ENCODE peak calls at places on chromosomes 2 and 18, in six cellular contexts. U is spleen, G is sigmoid colon, M is ovary, C is IMR-90, D is GM23248. O is an unnamed sample. For H3K36me3, the result is how much of the 10 kb centered on the place peaks cover.

GRCh38 chr2:187187521-187187920 is 260.5 kb downstream of the CALCRL start:
- DNase-seq in U (no peak), G (no peak), M (no peak), C (no peak), D (no peak), O (no peak)

GRCh38 chr2:42755161-42755900 is 8.6 kb downstream of the OXER1 start:
- DNase-seq in U (no peak), G (no peak), M (no peak), C (no peak), D (peak), O (peak)

GRCh38 chr2:96832751-96833507 is 10.9 kb downstream of the ANKRD23 start:
- DNase-seq in U (peak), G (peak), M (peak), C (peak), D (no peak), O (peak)

GRCh38 chr2:57890993-57891688 is 155.5 kb upstream of the VRK2 start:
- DNase-seq in U (no peak), G (no peak), M (no peak), C (peak), D (peak), O (no peak)

GRCh38 chr2:99971326-99971965 is 170.9 kb downstream of the AFF3 start:
- DNase-seq in U (no peak), G (no peak), M (no peak), C (peak), D (no peak), O (no peak)

GRCh38 chr18:36608107-36608506 is 220.7 kb downstream of the TPGS2 start:
- DNase-seq in U (no peak), G (no peak), M (no peak), C (no peak), D (no peak), O (no peak)

GRCh38 chr18:10036479-10036878 is 122.7 kb downstream of the VAPA start:
- DNase-seq in U (no peak), G (no peak), M (no peak), C (no peak), D (no peak), O (no peak)

GRCh38 chr18:6220129-6220528 is 194.6 kb downstream of the L3MBTL4 start:
- DNase-seq in U (no peak), G (no peak), M (no peak), C (no peak), D (no peak), O (no peak)

GRCh38 chr2:79860233-79861058 is 347.6 kb downstream of the CTNNA2 start:
- DNase-seq in U (no peak), G (no peak), M (no peak), C (peak), D (peak), O (no peak)

GRCh38 chr2:241658296-241658695 is 20.8 kb downstream of the ATG4B start:
- DNase-seq in U (no peak), G (no peak), M (no peak), C (no peak), D (no peak), O (no peak)

GRCh38 chr2:26946841-26947784 is 23.3 kb upstream of the MAPRE3 start:
- DNase-seq in U (no peak), G (no peak), M (no peak), C (peak), D (peak), O (no peak)

GRCh38 chr2:64454316-64455030 is 511 bp downstream of the LGALSL start:
- DNase-seq in U (peak), G (peak), M (peak), C (peak), D (peak), O (peak)

GRCh38 chr18:74457043-74457742 is at the start of gene DIPK1C:
- DNase-seq in U (no peak), G (no peak), M (no peak), C (no peak), D (peak), O (peak)

GRCh38 chr18:34492652-34493051 is 217.4 kb upstream of the DTNA start:
- DNase-seq in U (no peak), G (no peak), M (no peak), C (no peak), D (peak), O (no peak)

GRCh38 chr2:109063326-109063670 is 65.7 kb upstream of the SH3RF3 start:
- DNase-seq in U (peak), G (no peak), M (no peak), C (no peak), D (no peak), O (no peak)

GRCh38 chr2:44107086-44107740 is 61.5 kb upstream of the PPM1B start:
- DNase-seq in U (no peak), G (no peak), M (no peak), C (no peak), D (no peak), O (no peak)

GRCh38 chr2:190655113-190655512 is 6.2 kb downstream of the NAB1 start:
- DNase-seq in U (no peak), G (no peak), M (no peak), C (no peak), D (no peak), O (peak)

GRCh38 chr2:171149986-171150693 is 10.6 kb downstream of the TLK1 start:
- DNase-seq in U (no peak), G (no peak), M (no peak), C (no peak), D (no peak), O (no peak)

GRCh38 chr2:204892506-204893255 is 347.4 kb downstream of the PARD3B start:
- DNase-seq in U (no peak), G (no peak), M (no peak), C (peak), D (peak), O (no peak)

GRCh38 chr2:37026050-37026449 is 58.1 kb downstream of the HEATR5B start:
- DNase-seq in U (no peak), G (no peak), M (no peak), C (no peak), D (peak), O (no peak)

GRCh38 chr2:100052645-100053044 is 89.7 kb downstream of the AFF3 start:
- DNase-seq in U (no peak), G (no peak), M (no peak), C (no peak), D (no peak), O (no peak)

GRCh38 chr2:75764611-75765010 is 53.9 kb upstream of the GCFC2 start:
- DNase-seq in U (no peak), G (no peak), M (no peak), C (no peak), D (no peak), O (no peak)

GRCh38 chr2:101516833-101517690 is 42.1 kb upstream of the RFX8 start:
- DNase-seq in U (no peak), G (no peak), M (no peak), C (peak), D (peak), O (no peak)

GRCh38 chr2:226524381-226524843 is 275.2 kb downstream of the IRS1 start:
- DNase-seq in U (no peak), G (no peak), M (no peak), C (peak), D (peak), O (no peak)

GRCh38 chr2:59276033-59276432 is 1034.9 kb upstream of the FANCL start:
- DNase-seq in U (no peak), G (no peak), M (no peak), C (no peak), D (no peak), O (peak)

GRCh38 chr18:63664571-63664970 is 2.9 kb upstream of the SERPINB3 start:
- DNase-seq in U (no peak), G (no peak), M (no peak), C (no peak), D (no peak), O (no peak)

GRCh38 chr2:107402330-107402729 is 424.4 kb upstream of the RGPD4 start:
- DNase-seq in U (no peak), G (no peak), M (no peak), C (no peak), D (no peak), O (no peak)

GRCh38 chr18:59662008-59662701 is 35.1 kb downstream of the CCBE1 start:
- DNase-seq in U (no peak), G (no peak), M (no peak), C (peak), D (peak), O (no peak)

GRCh38 chr2:893311-893710 is 57.3 kb upstream of the SNTG2 start:
- DNase-seq in U (no peak), G (no peak), M (no peak), C (no peak), D (no peak), O (peak)

GRCh38 chr18:61502472-61502871 is 169.2 kb downstream of the CDH20 start:
- DNase-seq in U (no peak), G (no peak), M (no peak), C (peak), D (peak), O (peak)

GRCh38 chr18:35458271-35458670 is 39.5 kb downstream of the INO80C start:
- DNase-seq in U (no peak), G (no peak), M (no peak), C (no peak), D (no peak), O (no peak)

GRCh38 chr2:217650716-217651360 is 352.0 kb downstream of the TNS1 start:
- DNase-seq in U (no peak), G (no peak), M (no peak), C (peak), D (peak), O (peak)

GRCh38 chr2:191878576-191879298 is 31.8 kb upstream of the CAVIN2 start:
- DNase-seq in U (no peak), G (no peak), M (no peak), C (peak), D (peak), O (no peak)

GRCh38 chr2:60520477-60520876 is 33.0 kb downstream of the BCL11A start:
- DNase-seq in U (no peak), G (no peak), M (no peak), C (peak), D (peak), O (no peak)
- H3K36me3 ChIP-seq in U (under half), G (under half), M (under half), C (under half), D (under half), O (under half)

GRCh38 chr2:62224976-62225375 is 29.1 kb downstream of the B3GNT2 start:
- DNase-seq in U (no peak), G (no peak), M (no peak), C (no peak), D (no peak), O (no peak)
- H3K36me3 ChIP-seq in U (under half), G (under half), M (under half), C (under half), D (under half), O (under half)

DNA sequence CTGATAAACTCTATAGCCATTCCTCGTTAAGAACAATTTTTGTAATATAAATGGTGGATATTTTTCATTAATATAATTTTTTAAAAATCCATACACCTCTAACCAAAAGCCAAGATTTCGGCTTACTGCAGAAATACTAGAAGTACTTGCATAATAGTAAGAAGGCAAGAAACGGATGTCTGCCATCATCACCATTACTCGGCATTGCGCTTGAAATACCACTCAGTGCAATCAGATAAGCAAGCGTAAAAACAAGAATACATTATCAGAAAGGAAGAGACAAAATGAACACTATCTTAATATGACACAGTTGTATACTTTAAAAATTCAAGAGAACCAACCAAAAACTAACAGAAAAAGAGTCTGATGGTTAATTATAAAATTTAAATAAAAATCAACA is 15.2 kb upstream of the BOLA3 start:
- DNase-seq in U (no peak), G (no peak), M (no peak), C (no peak), D (no peak), O (no peak)
- H3K36me3 ChIP-seq in U (under half), G (under half), M (under half), C (under half), D (half or more), O (under half)

DNA sequence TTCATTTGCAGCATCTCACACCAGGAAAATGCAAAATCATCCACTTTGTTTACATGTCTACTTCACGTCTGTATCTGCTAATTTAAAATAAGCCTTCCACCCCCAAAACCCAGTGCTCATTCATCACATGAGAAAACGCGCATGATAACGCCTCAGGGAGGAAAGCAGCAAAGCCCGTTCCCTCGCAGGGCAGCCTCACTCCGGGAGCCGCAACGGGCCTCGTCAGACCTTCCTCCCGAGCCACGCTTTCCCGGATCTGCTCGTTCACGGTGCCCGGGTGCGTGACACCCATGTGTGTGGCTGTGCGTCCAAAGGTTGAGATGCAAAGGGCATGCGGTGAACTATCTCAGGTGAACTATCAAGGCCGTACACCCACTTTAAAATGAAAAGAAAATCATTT is 59.8 kb downstream of the NDUFA10 start:
- DNase-seq in U (no peak), G (peak), M (peak), C (no peak), D (no peak), O (no peak)
- H3K36me3 ChIP-seq in U (under half), G (under half), M (under half), C (under half), D (under half), O (under half)

DNA sequence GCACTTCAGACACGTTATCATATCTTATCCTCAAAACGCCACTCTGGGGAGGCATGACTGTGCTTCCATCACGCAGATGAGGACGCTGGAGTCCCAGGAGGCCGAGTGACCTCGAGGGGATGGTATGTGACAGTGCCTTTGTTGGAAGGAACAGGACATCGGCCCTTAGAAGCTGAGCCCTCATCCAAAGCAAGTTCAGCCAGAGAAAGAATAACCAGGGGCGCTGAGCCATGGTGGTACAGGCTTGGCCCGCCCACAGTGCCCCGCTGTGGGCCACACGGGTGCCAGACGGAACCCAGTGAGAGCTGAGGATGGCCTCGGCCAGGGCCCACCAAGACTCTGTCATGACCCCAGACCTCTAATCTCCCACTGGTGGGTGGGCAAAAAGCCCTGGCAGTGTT is 31.3 kb downstream of the HS1BP3 start:
- DNase-seq in U (peak), G (peak), M (peak), C (no peak), D (no peak), O (no peak)
- H3K36me3 ChIP-seq in U (under half), G (under half), M (under half), C (under half), D (under half), O (under half)

GRCh38 chr2:11790228-11790627 is 43.8 kb downstream of the LPIN1 start:
- DNase-seq in U (no peak), G (no peak), M (no peak), C (no peak), D (peak), O (no peak)

GRCh38 chr2:11788725-11789124 is 42.3 kb downstream of the LPIN1 start:
- DNase-seq in U (no peak), G (no peak), M (no peak), C (no peak), D (no peak), O (no peak)

GRCh38 chr2:11786592-11786991 is 40.2 kb downstream of the LPIN1 start:
- DNase-seq in U (no peak), G (no peak), M (no peak), C (no peak), D (no peak), O (no peak)

GRCh38 chr2:11787991-11788390 is 41.6 kb downstream of the LPIN1 start:
- DNase-seq in U (no peak), G (no peak), M (no peak), C (no peak), D (no peak), O (no peak)

GRCh38 chr2:11789243-11789642 is 42.8 kb downstream of the LPIN1 start:
- DNase-seq in U (no peak), G (no peak), M (no peak), C (no peak), D (no peak), O (no peak)
- H3K36me3 ChIP-seq in U (under half), G (half or more), M (under half), C (half or more), D (under half), O (under half)

GRCh38 chr2:233473386-233473791 is 93.2 kb downstream of the USP40 start:
- DNase-seq in U (no peak), G (no peak), M (no peak), C (no peak), D (no peak), O (peak)
- H3K36me3 ChIP-seq in U (under half), G (under half), M (under half), C (under half), D (under half), O (under half)